ENCODE peak calls at places on chromosome 4, in four cellular contexts. W is stomach, F is HCT116, P is transverse colon. Q is an unnamed sample.

GRCh38 chr4:124803641-124804040 is 91.1 kb upstream of the ANKRD50 start:
- DNase-seq in W (no peak), F (no peak), P (no peak), Q (no peak)

GRCh38 chr4:172725581-172725980 is 443.0 kb upstream of the GALNT7 start:
- DNase-seq in W (no peak), F (no peak), P (no peak), Q (no peak)

GRCh38 chr4:70778888-70779422 is 57.2 kb downstream of the RUFY3 start:
- DNase-seq in W (no peak), F (no peak), P (no peak), Q (no peak)

GRCh38 chr4:108709234-108709633 is 53.6 kb downstream of the ETNPPL start:
- DNase-seq in W (no peak), F (no peak), P (no peak), Q (no peak)

GRCh38 chr4:2259541-2260267 is 2.2 kb downstream of the MXD4 start:
- DNase-seq in W (peak), F (no peak), P (peak), Q (peak)

GRCh38 chr4:149371021-149371420 is 444.6 kb downstream of the IQCM start:
- DNase-seq in W (no peak), F (peak), P (peak), Q (no peak)

GRCh38 chr4:98482847-98483806 is 175.3 kb downstream of the TSPAN5 start:
- DNase-seq in W (no peak), F (peak), P (no peak), Q (no peak)

GRCh38 chr4:156173481-156173880 is 219.8 kb upstream of the CTSO start:
- DNase-seq in W (no peak), F (no peak), P (no peak), Q (no peak)

GRCh38 chr4:128715616-128716015 is 93.9 kb upstream of the JADE1 start:
- DNase-seq in W (no peak), F (no peak), P (no peak), Q (no peak)

GRCh38 chr4:59553063-59553738 is 1646.9 kb upstream of the ADGRL3 start:
- DNase-seq in W (no peak), F (no peak), P (no peak), Q (no peak)

GRCh38 chr4:133711817-133712216 is 489.8 kb downstream of the PABPC4L start:
- DNase-seq in W (no peak), F (no peak), P (no peak), Q (no peak)

GRCh38 chr4:169208516-169208915 is 62.2 kb downstream of the SH3RF1 start:
- DNase-seq in W (no peak), F (no peak), P (no peak), Q (no peak)

GRCh38 chr4:86130160-86130933 is 229.5 kb downstream of the MAPK10 start:
- DNase-seq in W (no peak), F (no peak), P (no peak), Q (no peak)

GRCh38 chr4:149823770-149824221 is 8.2 kb upstream of the IQCM start:
- DNase-seq in W (no peak), F (peak), P (no peak), Q (no peak)

GRCh38 chr4:78638324-78639172 is 87.0 kb downstream of the ANXA3 start:
- DNase-seq in W (no peak), F (no peak), P (no peak), Q (no peak)

GRCh38 chr4:37745946-37746345 is 59.8 kb upstream of the RELL1 start:
- DNase-seq in W (no peak), F (no peak), P (no peak), Q (no peak)

GRCh38 chr4:126395661-126396060 is 1080.9 kb downstream of the FAT4 start:
- DNase-seq in W (no peak), F (no peak), P (no peak), Q (no peak)

GRCh38 chr4:86359944-86360478 is at the start of gene MAPK10:
- DNase-seq in W (peak), F (no peak), P (peak), Q (peak)

GRCh38 chr4:111454961-111455360 is 690.3 kb upstream of the FAM241A start:
- DNase-seq in W (no peak), F (no peak), P (peak), Q (no peak)

GRCh38 chr4:184021389-184021788 is 116.3 kb downstream of the STOX2 start:
- DNase-seq in W (no peak), F (no peak), P (no peak), Q (no peak)

GRCh38 chr4:14906805-14907204 is 95.5 kb upstream of the CPEB2 start:
- DNase-seq in W (no peak), F (no peak), P (no peak), Q (no peak)

GRCh38 chr4:40986375-40986774 is 228.0 kb downstream of the APBB2 start:
- DNase-seq in W (no peak), F (no peak), P (no peak), Q (no peak)

GRCh38 chr4:76307670-76308014 is 1.1 kb downstream of the STBD1 start:
- DNase-seq in W (peak), F (no peak), P (peak), Q (no peak)

GRCh38 chr4:36285784-36286480 is 4.5 kb downstream of the DTHD1 start:
- DNase-seq in W (no peak), F (peak), P (peak), Q (no peak)

GRCh38 chr4:155667538-155668511 is 1.2 kb downstream of the GUCY1A1 start:
- DNase-seq in W (no peak), F (no peak), P (peak), Q (peak)

GRCh38 chr4:56326363-56326762 is 60.9 kb downstream of the AASDH start:
- DNase-seq in W (no peak), F (no peak), P (no peak), Q (no peak)

GRCh38 chr4:41213563-41214157 is 682 bp downstream of the APBB2 start:
- DNase-seq in W (no peak), F (no peak), P (peak), Q (peak)

GRCh38 chr4:147518086-147518485 is 37.2 kb downstream of the EDNRA start:
- DNase-seq in W (no peak), F (no peak), P (no peak), Q (no peak)

DNA sequence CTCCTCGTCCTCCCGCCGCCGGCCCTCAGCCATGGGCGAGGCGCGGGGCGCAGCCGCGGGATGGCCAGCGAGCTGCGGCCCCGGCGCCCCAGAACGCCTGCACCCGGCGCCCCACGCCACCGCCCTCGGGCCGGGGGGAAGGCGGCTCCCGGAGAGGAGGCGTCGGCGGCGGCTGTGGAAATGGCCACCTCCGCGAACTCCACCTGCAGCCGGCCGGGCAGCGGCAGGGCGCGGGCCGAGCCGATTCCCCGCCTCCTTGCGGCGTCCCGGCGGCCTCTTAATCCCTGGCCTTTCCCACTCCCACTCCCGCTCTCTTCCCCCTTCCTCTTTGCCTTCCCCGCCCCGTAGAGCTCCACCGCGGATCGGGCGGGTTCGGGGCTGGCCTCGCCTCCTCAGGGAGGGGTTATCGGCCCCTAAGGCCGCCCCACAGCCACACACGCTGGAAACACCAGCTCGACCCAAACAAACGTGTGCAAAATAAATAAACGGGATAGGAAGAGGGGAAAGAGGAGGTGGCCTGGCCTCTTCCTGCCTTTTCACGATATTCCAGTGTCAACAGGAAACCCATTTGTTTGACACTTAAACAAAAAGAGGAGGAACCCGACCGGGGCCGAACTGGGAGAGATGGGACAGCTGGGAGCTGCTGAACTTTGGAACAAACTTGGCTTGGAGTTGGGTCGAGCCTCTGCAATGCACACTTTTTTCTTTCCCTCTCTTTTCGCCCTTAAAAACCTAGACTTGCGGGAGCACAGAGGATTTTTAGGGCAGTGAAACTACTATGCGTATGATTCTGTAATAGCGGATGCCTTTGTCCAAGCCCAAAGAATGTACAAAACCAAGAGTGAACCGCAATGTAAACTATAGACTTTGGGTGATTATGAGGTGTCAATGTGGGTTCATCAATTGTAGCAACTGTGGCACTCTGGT is at the start of gene SH3D19:
- DNase-seq in W (peak), F (peak), P (peak), Q (peak)
- TF ChIP-seq POLR2A in W (no peak), F (no peak), P (peak), Q (no peak)

GRCh38 chr4:55170462-55170861 is 45.1 kb upstream of the KDR start:
- DNase-seq in W (no peak), F (no peak), P (no peak), Q (no peak)

GRCh38 chr4:55175779-55176231 is 50.4 kb upstream of the KDR start:
- DNase-seq in W (no peak), F (peak), P (no peak), Q (no peak)

GRCh38 chr4:55169352-55169959 is 44.1 kb upstream of the KDR start:
- DNase-seq in W (peak), F (no peak), P (no peak), Q (no peak)

GRCh38 chr4:55173580-55173979 is 48.2 kb upstream of the KDR start:
- DNase-seq in W (no peak), F (no peak), P (no peak), Q (no peak)

GRCh38 chr4:55172694-55173287 is 47.4 kb upstream of the KDR start:
- DNase-seq in W (no peak), F (no peak), P (no peak), Q (no peak)
- TF ChIP-seq POLR2AphosphoS5 in W (no peak), F (no peak), P (no peak), Q (no peak)

GRCh38 chr4:47155907-47156306 is 124.5 kb downstream of the GABRB1 start:
- DNase-seq in W (no peak), F (no peak), P (no peak), Q (no peak)

GRCh38 chr4:47160095-47160494 is 128.7 kb downstream of the GABRB1 start:
- DNase-seq in W (no peak), F (no peak), P (no peak), Q (no peak)

DNA sequence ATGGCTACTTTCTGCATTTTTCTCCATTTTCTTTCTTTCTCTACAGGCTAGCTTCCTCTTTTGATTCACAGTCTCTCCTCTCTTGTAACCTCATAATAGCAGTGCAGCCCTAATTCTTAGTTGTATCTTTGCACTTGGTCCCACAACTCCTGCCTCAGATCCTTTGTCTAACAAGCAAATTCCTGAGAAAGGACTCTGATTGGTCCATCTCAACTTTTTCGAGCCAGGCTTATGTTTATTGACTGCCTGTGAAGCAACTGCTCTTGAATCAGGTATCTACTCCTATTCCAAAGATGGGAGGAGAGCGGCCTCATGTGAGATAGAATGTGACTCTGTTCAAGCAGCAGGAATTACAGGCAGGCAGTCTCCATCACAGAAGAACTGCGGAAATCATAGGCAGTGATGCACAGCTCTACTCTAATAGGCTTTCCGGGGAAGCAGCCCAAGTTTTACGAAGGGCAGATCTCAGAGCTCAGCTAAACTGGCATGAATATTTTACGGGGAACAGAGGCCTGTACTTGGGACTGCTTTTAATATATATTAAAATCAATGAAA is 123.5 kb downstream of the GABRB1 start:
- DNase-seq in W (no peak), F (no peak), P (no peak), Q (no peak)
- TF ChIP-seq CTCF in W (no peak), F (no peak), P (no peak), Q (no peak)

GRCh38 chr4:185656467-185656890 is 121.2 kb upstream of the PDLIM3 start:
- DNase-seq in W (peak), F (no peak), P (peak), Q (no peak)
- TF ChIP-seq POLR2A in W (no peak), F (no peak), P (peak), Q (no peak)

GRCh38 chr4:39698424-39699009 is 581 bp downstream of the UBE2K start:
- DNase-seq in W (peak), F (no peak), P (peak), Q (peak)
- TF ChIP-seq POLR2AphosphoS5 in W (no peak), F (no peak), P (no peak), Q (no peak)

GRCh38 chr4:90120037-90120436 is 7.2 kb upstream of the CCSER1 start:
- DNase-seq in W (no peak), F (no peak), P (no peak), Q (no peak)
- TF ChIP-seq CTCF in W (no peak), F (peak), P (no peak), Q (no peak)